ENCODE peak calls at places on chromosome 13, in ten cellular contexts. N is fibroblast of the aortic adventitia, Q is neural progenitor cell, O is right lobe of liver, P is AG04450, W is lower lobe of right lung, B is astrocyte of the spinal cord, M is uterus, C is tibial nerve, R is heart left ventricle. T is an unnamed sample.

GRCh38 chr13:45356966-45357689 is 16.1 kb upstream of the TPT1 start:
- DNase-seq in R (no peak), C (no peak), W (no peak), Q (no peak), O (no peak), B (no peak), P (no peak), M (no peak), N (no peak), T (no peak)

GRCh38 chr13:59112375-59112774 is 1051.4 kb downstream of the DIAPH3 start:
- DNase-seq in W (no peak), B (peak; percentile 98), M (no peak), Q (peak; percentile 15), P (peak; percentile 90), O (no peak), R (peak; percentile 13), C (no peak), N (peak; percentile 98), T (peak; percentile 99)

GRCh38 chr13:113528101-113528797 is 37.7 kb upstream of the DCUN1D2 start:
- DNase-seq in C (no peak), R (no peak), Q (no peak), P (no peak), N (peak; percentile 17), M (no peak), B (no peak), W (no peak), O (no peak), T (no peak)

GRCh38 chr13:72120632-72121031 is 253.6 kb upstream of the DACH1 start:
- DNase-seq in M (no peak), N (no peak), P (no peak), O (no peak), B (no peak), Q (no peak), W (no peak), R (no peak), C (no peak), T (no peak)

GRCh38 chr13:51455532-51455931 is 2.7 kb upstream of the INTS6 start:
- DNase-seq in Q (no peak), N (no peak), C (no peak), P (no peak), B (no peak), O (no peak), R (no peak), M (no peak), W (no peak), T (no peak)

GRCh38 chr13:35768126-35768525 is 291.6 kb upstream of the MAB21L1 start:
- DNase-seq in C (no peak), Q (no peak), N (no peak), M (no peak), W (no peak), R (no peak), P (no peak), O (no peak), B (no peak), T (no peak)

GRCh38 chr13:104522235-104523072 is 1456.2 kb upstream of the SLC10A2 start:
- DNase-seq in O (no peak), N (no peak), W (no peak), P (no peak), Q (no peak), R (peak; percentile 29), M (no peak), B (no peak), C (no peak), T (no peak)

GRCh38 chr13:111893071-111893606 is 173.8 kb upstream of the SOX1 start:
- DNase-seq in N (no peak), M (no peak), R (no peak), C (no peak), B (no peak), P (no peak), Q (peak; percentile 93), O (no peak), W (no peak), T (no peak)

GRCh38 chr13:102399791-102400618 is 1.8 kb downstream of the FGF14 start:
- DNase-seq in P (no peak), Q (peak; percentile 46), N (no peak), W (peak; percentile 37), B (no peak), M (no peak), O (peak; percentile 38), R (peak; percentile 11), C (no peak), T (no peak)

GRCh38 chr13:37058801-37059135 is 720 bp downstream of the SUPT20H start:
- DNase-seq in N (no peak), Q (peak; percentile 35), C (no peak), P (no peak), R (no peak), B (no peak), M (no peak), W (no peak), O (no peak), T (no peak)

GRCh38 chr13:113666951-113667701 is at the start of gene GRK1:
- DNase-seq in R (peak; percentile 3), C (peak; percentile 6), W (peak; percentile 36), O (no peak), M (peak; percentile 8), P (no peak), N (no peak), B (no peak), Q (peak; percentile 16), T (no peak)

GRCh38 chr13:41426047-41426446 is 31.3 kb upstream of the RGCC start:
- DNase-seq in O (no peak), B (no peak), W (no peak), P (no peak), Q (no peak), N (no peak), M (no peak), R (no peak), C (no peak), T (no peak)

GRCh38 chr13:20526664-20527063 is 1.0 kb upstream of the CRYL1 start:
- DNase-seq in C (no peak), O (no peak), P (no peak), M (no peak), W (no peak), N (peak; percentile 32), Q (no peak), R (no peak), B (peak; percentile 29), T (no peak)

GRCh38 chr13:42239644-42240043 is 32.3 kb upstream of the AKAP11 start:
- DNase-seq in R (no peak), M (no peak), O (no peak), P (no peak), B (peak; percentile 17), N (no peak), C (no peak), W (no peak), Q (no peak), T (no peak)

DNA sequence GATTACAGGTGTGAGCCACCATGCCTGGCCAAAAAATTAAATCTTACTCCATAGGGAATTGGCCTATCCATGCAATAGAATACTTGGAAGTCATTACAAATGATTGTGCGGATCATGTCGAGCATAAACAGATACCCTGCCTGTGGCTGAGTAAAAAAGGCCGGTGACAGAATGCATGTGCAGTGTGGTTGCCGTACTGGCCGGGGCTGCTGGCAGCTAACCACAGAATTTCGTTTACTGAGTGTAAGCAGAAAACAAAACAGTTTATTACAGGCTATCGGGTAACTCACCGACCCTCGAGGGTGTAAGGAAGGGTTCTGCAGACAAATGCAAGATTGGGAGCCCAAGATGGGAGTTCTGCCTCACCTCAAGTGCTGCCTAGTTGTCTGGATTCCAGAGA is 127.7 kb downstream of the ZIC5 start:
- DNase-seq in B (no peak), Q (no peak), O (no peak), C (no peak), N (no peak), P (no peak), R (no peak), M (no peak), W (no peak), T (no peak)
- H3K4me3 ChIP-seq in B (no peak overlapping the region), Q (no peak overlapping the region), O (no peak overlapping the region), C (no peak overlapping the region), N (no peak overlapping the region), P (no peak overlapping the region), R (no peak overlapping the region), M (no peak overlapping the region), W (no peak overlapping the region), T (no peak overlapping the region)

DNA sequence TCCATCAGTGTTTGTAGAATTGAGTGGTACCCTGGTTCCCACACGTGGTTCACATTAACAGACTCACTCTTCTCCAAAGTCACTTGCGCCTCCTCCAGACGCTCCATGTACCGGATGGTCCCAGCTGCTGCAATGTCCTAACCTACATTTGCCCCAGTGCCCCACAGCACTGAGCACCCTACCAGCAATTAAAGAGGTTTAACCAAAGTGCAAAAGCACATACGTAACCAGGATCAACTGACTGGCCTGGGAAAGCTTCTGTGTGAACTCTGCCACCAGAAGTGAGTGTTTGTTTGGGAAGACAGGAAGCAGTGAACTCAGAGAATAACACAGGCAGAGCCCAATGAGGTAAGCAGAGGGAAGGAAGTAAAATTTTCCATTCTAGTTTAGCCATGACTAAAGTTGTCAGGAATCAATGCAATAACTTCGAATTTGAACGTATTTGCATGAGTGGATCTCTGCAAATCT is 7.3 kb upstream of the MEDAG start:
- DNase-seq in W (no peak), O (no peak), C (peak; percentile 31), N (peak; percentile 96), R (peak; percentile 55), P (peak; percentile 89), B (peak; percentile 98), M (peak; percentile 43), Q (no peak), T (peak; percentile 98)
- H3K4me3 ChIP-seq in W (no peak overlapping the region), O (no peak overlapping the region), C (no peak overlapping the region), N (no peak overlapping the region), R (no peak overlapping the region), P (no peak overlapping the region), B (no peak overlapping the region), M (no peak overlapping the region), Q (no peak overlapping the region), T (no peak overlapping the region)

GRCh38 chr13:30734434-30734833 is 909 bp upstream of the ALOX5AP start:
- DNase-seq in W (no peak), N (peak; percentile 71), C (no peak), B (peak; percentile 64), P (peak; percentile 23), Q (no peak), R (no peak), M (no peak), O (no peak), T (no peak)
- H3K4me3 ChIP-seq in W (no peak overlapping the region), N (no peak overlapping the region), C (no peak overlapping the region), B (no peak overlapping the region), P (no peak overlapping the region), Q (no peak overlapping the region), R (no peak overlapping the region), M (no peak overlapping the region), O (no peak overlapping the region), T (no peak overlapping the region)

GRCh38 chr13:67223024-67223423 is 7.1 kb downstream of the PCDH9 start:
- DNase-seq in W (no peak), O (no peak), M (no peak), Q (no peak), P (no peak), N (peak; percentile 46), C (no peak), R (no peak), B (peak; percentile 65), T (no peak)
- H3K4me3 ChIP-seq in W (no peak overlapping the region), O (no peak overlapping the region), M (no peak overlapping the region), Q (no peak overlapping the region), P (no peak overlapping the region), N (peak overlapping the region; percentile 11), C (no peak overlapping the region), R (no peak overlapping the region), B (no peak overlapping the region), T (peak overlapping the region; percentile 16)

GRCh38 chr13:48891586-48891985 is 84.1 kb upstream of the FNDC3A start:
- DNase-seq in P (no peak), C (no peak), B (peak; percentile 74), M (no peak), W (no peak), O (no peak), R (no peak), N (peak; percentile 40), Q (no peak), T (peak; percentile 80)
- H3K4me3 ChIP-seq in P (no peak overlapping the region), C (no peak overlapping the region), B (no peak overlapping the region), M (no peak overlapping the region), W (no peak overlapping the region), O (no peak overlapping the region), R (no peak overlapping the region), N (no peak overlapping the region), Q (no peak overlapping the region), T (no peak overlapping the region)